ENCODE peak calls at places on chromosome 14, in four cellular contexts. J is AG09309; M is hepatocyte; V is CD8-positive, alpha-beta T cell. Y is an unnamed sample.

GRCh38 chr14:103132381-103133212 is 9.3 kb downstream of the TNFAIP2 start:
- DNase-seq in V (no peak), M (no peak), J (no peak), Y (no peak)

GRCh38 chr14:31228533-31228932 is 20.9 kb upstream of the HECTD1 start:
- DNase-seq in M (no peak), V (no peak), J (no peak), Y (no peak)

GRCh38 chr14:67940894-67941455 is 121.4 kb downstream of the RAD51B start:
- DNase-seq in J (peak; percentile 67), M (no peak), V (no peak), Y (no peak)

GRCh38 chr14:21505009-21505553 is 6.1 kb downstream of the METTL3 start:
- DNase-seq in M (no peak), V (no peak), J (no peak), Y (no peak)

GRCh38 chr14:103273145-103273846 is 60.7 kb upstream of the EIF5 start:
- DNase-seq in V (no peak), J (no peak), M (no peak), Y (no peak)

GRCh38 chr14:23129759-23130316 is 10.8 kb upstream of the CEBPE start:
- DNase-seq in J (no peak), M (no peak), V (no peak), Y (no peak)

GRCh38 chr14:22044193-22044592 is 370.6 kb upstream of the OR4E1 start:
- DNase-seq in J (no peak), V (no peak), M (no peak), Y (no peak)

GRCh38 chr14:22836301-22837058 is at the start of gene MMP14:
- DNase-seq in M (peak; percentile 87), J (no peak), V (no peak), Y (no peak)

GRCh38 chr14:37093364-37093763 is 79.0 kb downstream of the SLC25A21 start:
- DNase-seq in M (no peak), V (no peak), J (no peak), Y (no peak)

GRCh38 chr14:89504602-89505320 is 87.7 kb upstream of the FOXN3 start:
- DNase-seq in M (no peak), V (no peak), J (peak; percentile 58), Y (peak; percentile 32)

GRCh38 chr14:99792551-99793212 is 531 bp upstream of the EML1 start:
- DNase-seq in V (no peak), J (no peak), M (no peak), Y (no peak)

GRCh38 chr14:55578511-55578910 is 1.5 kb upstream of the KTN1 start:
- DNase-seq in M (no peak), J (no peak), V (no peak), Y (no peak)

DNA sequence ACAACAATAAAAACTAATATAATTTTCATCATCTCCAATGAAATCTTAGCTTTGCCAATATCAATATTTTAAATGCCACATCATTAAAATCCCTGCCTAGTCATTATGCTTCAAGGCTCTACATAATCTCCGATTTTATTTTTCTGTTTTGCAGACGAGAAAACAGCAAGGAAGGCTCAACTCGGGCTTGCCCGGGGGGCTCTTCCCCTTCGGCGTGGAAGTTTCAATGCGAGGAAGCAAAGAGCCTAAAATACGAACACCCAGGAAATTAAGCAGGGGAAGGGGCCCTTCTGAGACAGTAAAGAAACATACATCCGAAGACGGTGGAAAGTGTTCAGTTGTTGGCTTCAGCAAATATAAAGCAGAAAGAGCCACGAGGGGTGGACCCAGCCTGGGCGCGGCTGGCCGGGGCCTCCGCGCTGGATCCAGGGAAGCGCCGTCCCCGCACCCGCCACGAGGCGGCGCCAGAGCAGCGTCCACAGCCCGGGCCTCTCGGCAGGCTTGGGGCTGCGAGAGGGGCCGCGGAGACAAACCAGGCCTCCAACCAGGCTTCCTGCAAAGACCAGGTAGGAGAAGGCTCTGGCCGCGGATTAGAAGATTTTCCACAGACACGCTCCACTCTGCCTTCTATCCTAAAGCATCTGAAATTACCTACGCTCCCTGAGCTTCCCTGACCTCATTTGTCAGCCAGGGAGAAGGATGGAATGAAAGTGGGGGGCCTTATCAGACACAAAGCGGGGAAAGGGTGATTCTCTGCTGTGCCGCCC is 77.2 kb downstream of the SERPINA3 start:
- DNase-seq in J (no peak), V (peak; percentile 27), M (peak; percentile 87), Y (no peak)
- H3K4me3 ChIP-seq in J (peak overlapping the region; percentile 32), V (no peak overlapping the region), M (no peak overlapping the region), Y (no peak overlapping the region)

GRCh38 chr14:65229431-65230286 is 127.3 kb upstream of the MAX start:
- DNase-seq in V (peak; percentile 35), M (peak; percentile 50), J (no peak), Y (no peak)
- H3K4me3 ChIP-seq in V (peak overlapping the region; percentile 58), M (no peak overlapping the region), J (peak overlapping the region; percentile 16), Y (no peak overlapping the region)

GRCh38 chr14:92040431-92041040 is 677 bp upstream of the TRIP11 start:
- DNase-seq in J (no peak), M (peak; percentile 37), V (peak; percentile 8), Y (peak; percentile 15)

GRCh38 chr14:92039720-92040430 is at the start of gene TRIP11:
- DNase-seq in V (peak; percentile 94), M (peak; percentile 95), J (peak; percentile 74), Y (peak; percentile 89)

GRCh38 chr14:92039073-92039719 is 663 bp downstream of the TRIP11 start:
- DNase-seq in V (peak; percentile 7), J (peak; percentile 13), M (peak; percentile 78), Y (peak; percentile 22)

GRCh38 chr14:92035890-92036289 is 4.0 kb downstream of the TRIP11 start:
- DNase-seq in V (no peak), J (no peak), M (no peak), Y (no peak)

DNA sequence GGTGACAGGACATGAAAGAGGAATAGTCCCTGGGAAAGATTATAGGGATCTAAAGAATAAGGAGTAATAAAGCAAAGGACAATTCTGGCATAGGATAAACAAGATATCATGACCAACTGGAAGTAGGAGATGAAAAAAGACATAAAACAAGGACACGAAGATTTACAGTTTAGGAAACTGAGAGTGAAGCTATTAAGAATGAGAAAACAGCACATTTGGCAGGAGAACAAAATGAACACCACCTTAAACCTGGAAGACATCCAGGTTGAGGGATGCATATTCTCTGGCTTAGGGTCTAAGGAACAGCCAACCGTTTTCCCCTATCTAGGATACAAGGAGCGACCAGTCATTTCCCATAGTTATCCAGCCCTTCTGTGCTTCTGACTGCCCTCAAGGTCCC is 1.9 kb downstream of the TRIP11 start:
- DNase-seq in M (no peak), J (no peak), V (no peak), Y (no peak)
- H3K4me3 ChIP-seq in M (peak overlapping the region; percentile 57), J (peak overlapping the region; percentile 77), V (no peak overlapping the region), Y (no peak overlapping the region)

GRCh38 chr14:75240781-75241180 is 37.8 kb upstream of the FOS start:
- DNase-seq in V (no peak), M (no peak), J (no peak), Y (no peak)

GRCh38 chr14:75238728-75239455 is 39.7 kb upstream of the FOS start:
- DNase-seq in J (no peak), V (no peak), M (no peak), Y (no peak)

GRCh38 chr14:75232597-75232996 is 46.0 kb upstream of the FOS start:
- DNase-seq in M (no peak), V (peak; percentile 51), J (no peak), Y (peak; percentile 91)

GRCh38 chr14:75234173-75234855 is 44.3 kb upstream of the FOS start:
- DNase-seq in V (no peak), J (peak; percentile 45), M (peak; percentile 83), Y (no peak)

DNA sequence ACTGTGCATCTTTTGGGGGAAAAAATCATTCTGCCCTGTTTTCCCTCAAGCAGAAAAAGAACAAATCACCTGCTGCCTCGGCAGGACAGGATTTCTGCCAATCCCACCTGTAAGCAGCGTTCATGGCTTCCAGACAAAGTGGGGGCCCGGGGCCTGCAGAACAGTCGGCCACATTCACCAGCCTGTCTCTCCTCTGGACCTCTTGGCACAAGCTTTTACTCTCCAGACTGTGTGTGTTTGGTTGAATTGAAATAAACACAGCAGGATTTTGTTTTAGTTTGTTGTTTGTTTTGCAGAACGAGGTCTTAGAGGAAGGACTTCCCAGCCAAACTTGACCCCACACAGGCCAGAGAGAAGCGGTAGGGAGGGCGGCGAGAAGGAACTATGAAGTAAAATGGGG is 41.7 kb upstream of the FOS start:
- DNase-seq in M (no peak), J (no peak), V (no peak), Y (no peak)
- H3K4me3 ChIP-seq in M (no peak overlapping the region), J (no peak overlapping the region), V (no peak overlapping the region), Y (no peak overlapping the region)

Y was measured in Jurkat, Clone E6-1.